ENCODE peak calls at places on chromosomes 4 and X, in five cellular contexts. Z, B, G, C and U are unnamed samples. For H3K4me1, the result is how much of the 10 kb centered on the place peaks cover.

GRCh38 chrX:122026665-122027064 is 979.3 kb downstream of the GLUD2 start:
- DNase-seq in G (no peak), C (no peak), B (no peak), Z (no peak), U (no peak)

GRCh38 chr4:24657768-24658617 is 73.6 kb upstream of the DHX15 start:
- DNase-seq in Z (peak), G (no peak), C (no peak), B (peak), U (peak)

GRCh38 chr4:153641532-153641931 is 42.5 kb upstream of the TLR2 start:
- DNase-seq in Z (no peak), B (peak), C (no peak), G (no peak), U (no peak)

GRCh38 chr4:108483077-108483476 is 137.3 kb upstream of the RPL34 start:
- DNase-seq in G (no peak), B (no peak), Z (no peak), C (no peak), U (no peak)

GRCh38 chr4:173025131-173025530 is 143.5 kb upstream of the GALNT7 start:
- DNase-seq in Z (peak), C (peak), G (peak), B (peak), U (no peak)

GRCh38 chr4:6198768-6199343 is 1.5 kb downstream of the JAKMIP1 start:
- DNase-seq in C (no peak), G (no peak), B (no peak), Z (no peak), U (no peak)

GRCh38 chr4:32031026-32031425 is 1310.9 kb downstream of the PCDH7 start:
- DNase-seq in C (no peak), G (no peak), Z (no peak), B (no peak), U (no peak)

GRCh38 chr4:103091601-103092223 is 7.9 kb downstream of the BDH2 start:
- DNase-seq in G (peak), B (peak), C (peak), Z (peak), U (no peak)

GRCh38 chrX:13250831-13251612 is 68.8 kb downstream of the ATXN3L start:
- DNase-seq in C (peak), B (peak), Z (peak), G (no peak), U (no peak)

DNA sequence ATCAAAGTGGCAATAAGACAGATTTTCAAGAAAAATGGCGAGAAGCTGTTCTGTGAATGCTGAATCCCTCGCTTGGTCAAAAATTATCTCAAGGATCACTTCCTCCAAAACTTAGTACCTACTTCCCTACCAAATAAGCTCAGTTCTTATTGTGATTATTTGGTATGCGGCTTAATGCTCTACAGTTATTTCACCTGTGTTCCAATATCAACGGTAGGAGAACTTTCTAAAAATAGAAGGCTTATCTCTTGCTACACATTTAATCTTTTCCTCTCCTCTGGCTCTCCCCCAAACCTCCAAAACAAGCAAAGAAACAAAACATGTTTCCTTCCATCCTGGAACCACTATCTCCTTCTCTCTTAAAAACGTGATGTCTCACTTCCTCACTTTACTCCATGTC is 14.7 kb downstream of the PDGFC start:
- DNase-seq in C (no peak), B (no peak), G (no peak), Z (no peak), U (no peak)
- H3K4me1 ChIP-seq in C (under half), B (half or more), G (under half), Z (under half), U (under half)

GRCh38 chr4:180436366-180436765 is 1806.8 kb upstream of the TENM3 start:
- DNase-seq in G (no peak), Z (no peak), C (no peak), B (no peak), U (no peak)

GRCh38 chr4:180437601-180438000 is 1805.6 kb upstream of the TENM3 start:
- DNase-seq in B (no peak), Z (no peak), G (no peak), C (no peak), U (no peak)

GRCh38 chr4:180434131-180434895 is 1808.9 kb upstream of the TENM3 start:
- DNase-seq in B (no peak), C (no peak), G (no peak), Z (no peak), U (no peak)
- H3K4me3 ChIP-seq in B (no peak), C (no peak), G (no peak), Z (no peak), U (no peak)

GRCh38 chr4:60134106-60134505 is 1066.0 kb upstream of the ADGRL3 start:
- DNase-seq in C (no peak), G (no peak), B (no peak), Z (no peak), U (no peak)
- H3K27ac ChIP-seq in C (no peak), G (no peak), B (no peak), Z (no peak), U (no peak)

GRCh38 chr4:64857815-64858214 is 448.6 kb upstream of the TECRL start:
- DNase-seq in G (no peak), B (no peak), C (no peak), Z (no peak), U (no peak)

GRCh38 chr4:64857198-64857597 is 447.9 kb upstream of the TECRL start:
- DNase-seq in C (no peak), B (no peak), Z (no peak), G (no peak), U (no peak)
- H3K4me1 ChIP-seq in C (under half), B (under half), Z (under half), G (under half), U (under half)

GRCh38 chrX:39667191-39667590 is 430.6 kb downstream of the BCOR start:
- DNase-seq in C (no peak), G (no peak), Z (no peak), B (no peak), U (no peak)
- H3K4me3 ChIP-seq in C (no peak), G (no peak), Z (no peak), B (no peak), U (no peak)

DNA sequence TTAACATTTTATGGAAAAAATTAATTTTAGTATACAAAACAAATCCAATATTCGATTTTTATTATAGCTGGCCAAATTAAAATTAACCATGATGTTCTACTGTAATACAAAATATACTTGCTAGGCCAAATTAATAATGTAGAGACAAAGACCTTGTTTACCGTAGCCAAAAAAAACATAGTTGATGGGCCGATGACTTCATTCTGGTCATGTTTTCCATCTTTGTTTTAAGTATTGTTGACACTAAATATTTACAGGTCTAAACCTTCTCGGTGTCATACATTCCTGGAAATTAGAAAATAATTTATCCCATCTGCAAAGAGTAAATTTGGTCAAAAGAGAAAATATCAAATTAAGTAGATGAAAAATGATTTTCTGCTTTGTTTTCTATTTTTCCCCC is 698.5 kb downstream of the GRID2 start:
- DNase-seq in G (no peak), Z (no peak), C (no peak), B (no peak), U (no peak)
- H3K27ac ChIP-seq in G (no peak), Z (no peak), C (no peak), B (no peak), U (no peak)

GRCh38 chr4:1883583-1883982 is 12.4 kb downstream of the NSD2 start:
- DNase-seq in C (no peak), B (no peak), G (no peak), Z (no peak), U (no peak)
- H3K4me1 ChIP-seq in C (under half), B (under half), G (under half), Z (under half), U (under half)

GRCh38 chr4:76606662-76607265 is 171.7 kb downstream of the SHROOM3 start:
- DNase-seq in G (no peak), Z (no peak), C (no peak), B (peak), U (no peak)
- H3K4me3 ChIP-seq in G (no peak), Z (no peak), C (no peak), B (no peak), U (no peak)

GRCh38 chr4:8308856-8309771 is 39.6 kb downstream of the HTRA3 start:
- DNase-seq in C (no peak), G (no peak), Z (peak), B (peak), U (peak)
- H3K27ac ChIP-seq in C (no peak), G (no peak), Z (no peak), B (no peak), U (peak)